ENCODE peak calls at places on chromosomes 7 and 10, in eight cellular contexts. B is Right ventricle myocardium superior; L is MCF 10A; F is activated naive CD8-positive, alpha-beta T cell treated with anti-CD3 and anti-CD28 coated beads, Interleukin-2, amount 50 U/mL, for 24 hours; Y is amniotic stem cell; G is A172; S is GM23338; D is fibroblast of gingiva. U is an unnamed sample.

GRCh38 chr10:29106287-29106686 is 182.6 kb upstream of the LYZL1 start:
- DNase-seq in B (no peak), L (no peak), F (no peak), Y (no peak), G (no peak), S (no peak), D (no peak), U (no peak)

GRCh38 chr7:70406419-70407189 is 725.3 kb upstream of the GALNT17 start:
- DNase-seq in B (no peak), L (no peak), F (no peak), Y (no peak), G (no peak), S (no peak), D (no peak), U (no peak)

GRCh38 chr10:93458821-93459257 is 23.3 kb downstream of the MYOF start:
- DNase-seq in B (peak), L (peak), F (no peak), Y (peak), G (peak), S (peak), D (peak), U (peak)

GRCh38 chr7:16978358-16979244 is 96.8 kb upstream of the AGR3 start:
- DNase-seq in B (no peak), L (peak), F (no peak), Y (peak), G (peak), S (peak), D (peak), U (no peak)

GRCh38 chr7:77415822-77416620 is at the start of gene GSAP:
- DNase-seq in B (peak), L (peak), F (peak), Y (no peak), G (peak), S (peak), D (peak), U (peak)

GRCh38 chr7:78197447-78197846 is 398.9 kb downstream of the PHTF2 start:
- DNase-seq in B (no peak), L (peak), F (no peak), Y (no peak), G (peak), S (no peak), D (peak), U (no peak)

GRCh38 chr7:132402751-132403245 is 173.5 kb downstream of the PLXNA4 start:
- DNase-seq in B (peak), L (no peak), F (no peak), Y (no peak), G (no peak), S (no peak), D (peak), U (no peak)

GRCh38 chr7:124810605-124811004 is 45.0 kb upstream of the GPR37 start:
- DNase-seq in B (no peak), L (no peak), F (no peak), Y (no peak), G (no peak), S (peak), D (no peak), U (no peak)

GRCh38 chr10:42836771-42837468 is 54.3 kb downstream of the BMS1 start:
- DNase-seq in B (no peak), L (no peak), F (no peak), Y (no peak), G (no peak), S (peak), D (peak), U (no peak)

GRCh38 chr7:22411977-22412693 is 55.2 kb upstream of the RAPGEF5 start:
- DNase-seq in B (no peak), L (no peak), F (no peak), Y (no peak), G (no peak), S (peak), D (no peak), U (no peak)

GRCh38 chr7:142516038-142516501 is 233.2 kb upstream of the PRSS1 start:
- DNase-seq in B (no peak), L (peak), F (no peak), Y (no peak), G (peak), S (peak), D (peak), U (no peak)

GRCh38 chr10:71268247-71268691 is 50.8 kb upstream of the SLC29A3 start:
- DNase-seq in B (no peak), L (no peak), F (no peak), Y (no peak), G (no peak), S (peak), D (peak), U (no peak)

GRCh38 chr7:30396379-30396778 is 82.2 kb downstream of the NOD1 start:
- DNase-seq in B (no peak), L (peak), F (no peak), Y (no peak), G (no peak), S (peak), D (no peak), U (no peak)

GRCh38 chr7:2815523-2816240 is 28.4 kb downstream of the GNA12 start:
- DNase-seq in B (no peak), L (no peak), F (no peak), Y (no peak), G (no peak), S (no peak), D (no peak), U (no peak)